ENCODE peak calls at places on chromosome 17, in six cellular contexts. One of them, this sample, is unnamed.
A peak's percentile ranks its signal among the peaks of the same experiment; 100 is the strongest.

GRCh38 chr17:13384626-13385025 is 217.1 kb downstream of the HS3ST3A1 start:
- DNase-seq in heart right ventricle: no peak
- DNase-seq in Peyer's patch: no peak
- DNase-seq in esophagus squamous epithelium: no peak
- DNase-seq in CD8-positive, alpha-beta T cell: no peak
- DNase-seq in thyroid gland: no peak
- DNase-seq in this sample: no peak

GRCh38 chr17:40122466-40122943 is 734 bp downstream of the MSL1 start:
- DNase-seq in Peyer's patch: peak; percentile 57
- DNase-seq in CD8-positive, alpha-beta T cell: no peak
- DNase-seq in esophagus squamous epithelium: no peak
- DNase-seq in heart right ventricle: peak; percentile 52
- DNase-seq in thyroid gland: peak; percentile 57
- DNase-seq in this sample: no peak

GRCh38 chr17:15744091-15744676 is 12.1 kb downstream of the TBC1D26 start:
- DNase-seq in CD8-positive, alpha-beta T cell: no peak
- DNase-seq in heart right ventricle: no peak
- DNase-seq in esophagus squamous epithelium: no peak
- DNase-seq in Peyer's patch: no peak
- DNase-seq in thyroid gland: peak; percentile 27
- DNase-seq in this sample: no peak

GRCh38 chr17:64134216-64134970 is 4.4 kb upstream of the ERN1 start:
- DNase-seq in heart right ventricle: no peak
- DNase-seq in CD8-positive, alpha-beta T cell: no peak
- DNase-seq in Peyer's patch: no peak
- DNase-seq in esophagus squamous epithelium: no peak
- DNase-seq in thyroid gland: no peak
- DNase-seq in this sample: no peak

GRCh38 chr17:7174603-7175362 is 4.4 kb downstream of the ASGR1 start:
- DNase-seq in Peyer's patch: no peak
- DNase-seq in heart right ventricle: no peak
- DNase-seq in CD8-positive, alpha-beta T cell: no peak
- DNase-seq in esophagus squamous epithelium: no peak
- DNase-seq in thyroid gland: no peak
- DNase-seq in this sample: no peak

GRCh38 chr17:33390479-33391027 is 97.5 kb upstream of the ASIC2 start:
- DNase-seq in CD8-positive, alpha-beta T cell: no peak
- DNase-seq in esophagus squamous epithelium: no peak
- DNase-seq in heart right ventricle: no peak
- DNase-seq in Peyer's patch: no peak
- DNase-seq in thyroid gland: no peak
- DNase-seq in this sample: no peak

GRCh38 chr17:67021196-67021595 is 23.2 kb upstream of the CACNG1 start:
- DNase-seq in heart right ventricle: no peak
- DNase-seq in esophagus squamous epithelium: no peak
- DNase-seq in thyroid gland: no peak
- DNase-seq in Peyer's patch: no peak
- DNase-seq in CD8-positive, alpha-beta T cell: no peak
- DNase-seq in this sample: no peak

GRCh38 chr17:60426596-60426995 is 4.3 kb downstream of the CHCT1 start:
- DNase-seq in Peyer's patch: no peak
- DNase-seq in CD8-positive, alpha-beta T cell: no peak
- DNase-seq in thyroid gland: no peak
- DNase-seq in heart right ventricle: no peak
- DNase-seq in esophagus squamous epithelium: no peak
- DNase-seq in this sample: no peak

GRCh38 chr17:6072611-6073010 is 2.4 kb downstream of the WSCD1 start:
- DNase-seq in esophagus squamous epithelium: no peak
- DNase-seq in Peyer's patch: no peak
- DNase-seq in thyroid gland: no peak
- DNase-seq in CD8-positive, alpha-beta T cell: no peak
- DNase-seq in heart right ventricle: no peak
- DNase-seq in this sample: no peak

GRCh38 chr17:42010898-42011516 is 6.2 kb downstream of the DNAJC7 start:
- DNase-seq in heart right ventricle: no peak
- DNase-seq in Peyer's patch: no peak
- DNase-seq in CD8-positive, alpha-beta T cell: no peak
- DNase-seq in esophagus squamous epithelium: no peak
- DNase-seq in thyroid gland: no peak
- DNase-seq in this sample: no peak

GRCh38 chr17:61426482-61427304 is 25.5 kb upstream of the TBX4 start:
- DNase-seq in CD8-positive, alpha-beta T cell: no peak
- DNase-seq in esophagus squamous epithelium: no peak
- DNase-seq in thyroid gland: no peak
- DNase-seq in Peyer's patch: no peak
- DNase-seq in heart right ventricle: no peak
- DNase-seq in this sample: no peak

GRCh38 chr17:31529841-31530251 is 138.4 kb downstream of the RAB11FIP4 start:
- DNase-seq in CD8-positive, alpha-beta T cell: no peak
- DNase-seq in esophagus squamous epithelium: no peak
- DNase-seq in thyroid gland: no peak
- DNase-seq in heart right ventricle: no peak
- DNase-seq in Peyer's patch: no peak
- DNase-seq in this sample: no peak

GRCh38 chr17:78715000-78715771 is 66.9 kb downstream of the CYTH1 start:
- DNase-seq in heart right ventricle: no peak
- DNase-seq in thyroid gland: no peak
- DNase-seq in CD8-positive, alpha-beta T cell: no peak
- DNase-seq in esophagus squamous epithelium: no peak
- DNase-seq in Peyer's patch: no peak
- DNase-seq in this sample: no peak

GRCh38 chr17:13995856-13996635 is 73.3 kb upstream of the COX10 start:
- DNase-seq in Peyer's patch: no peak
- DNase-seq in heart right ventricle: no peak
- DNase-seq in esophagus squamous epithelium: no peak
- DNase-seq in CD8-positive, alpha-beta T cell: no peak
- DNase-seq in thyroid gland: no peak
- DNase-seq in this sample: no peak

GRCh38 chr17:78745407-78746088 is 36.5 kb downstream of the CYTH1 start:
- DNase-seq in thyroid gland: no peak
- DNase-seq in CD8-positive, alpha-beta T cell: peak; percentile 61
- DNase-seq in Peyer's patch: peak; percentile 45
- DNase-seq in heart right ventricle: peak; percentile 54
- DNase-seq in esophagus squamous epithelium: no peak
- DNase-seq in this sample: no peak

GRCh38 chr17:17886747-17887146 is 50.0 kb upstream of the SREBF1 start:
- DNase-seq in Peyer's patch: no peak
- DNase-seq in CD8-positive, alpha-beta T cell: no peak
- DNase-seq in thyroid gland: no peak
- DNase-seq in heart right ventricle: no peak
- DNase-seq in esophagus squamous epithelium: no peak
- DNase-seq in this sample: no peak

GRCh38 chr17:50660042-50660886 is 25.6 kb downstream of the ABCC3 start:
- DNase-seq in heart right ventricle: no peak
- DNase-seq in esophagus squamous epithelium: no peak
- DNase-seq in Peyer's patch: no peak
- DNase-seq in thyroid gland: peak; percentile 74
- DNase-seq in CD8-positive, alpha-beta T cell: no peak
- DNase-seq in this sample: no peak

GRCh38 chr17:30229012-30229411 is 6.5 kb downstream of the SLC6A4 start:
- DNase-seq in esophagus squamous epithelium: no peak
- DNase-seq in heart right ventricle: no peak
- DNase-seq in thyroid gland: no peak
- DNase-seq in Peyer's patch: no peak
- DNase-seq in CD8-positive, alpha-beta T cell: no peak
- DNase-seq in this sample: no peak

GRCh38 chr17:17375826-17376225 is 72.7 kb downstream of the NT5M start:
- DNase-seq in heart right ventricle: no peak
- DNase-seq in Peyer's patch: no peak
- DNase-seq in esophagus squamous epithelium: no peak
- DNase-seq in thyroid gland: no peak
- DNase-seq in CD8-positive, alpha-beta T cell: no peak
- DNase-seq in this sample: no peak

GRCh38 chr17:83080641-83081560 is 1.5 kb downstream of the METRNL start:
- DNase-seq in heart right ventricle: no peak
- DNase-seq in thyroid gland: peak; percentile 79
- DNase-seq in CD8-positive, alpha-beta T cell: peak; percentile 44
- DNase-seq in esophagus squamous epithelium: no peak
- DNase-seq in Peyer's patch: peak; percentile 75
- DNase-seq in this sample: no peak

GRCh38 chr17:73949903-73950302 is 253.6 kb upstream of the RPL38 start:
- DNase-seq in heart right ventricle: no peak
- DNase-seq in esophagus squamous epithelium: no peak
- DNase-seq in Peyer's patch: no peak
- DNase-seq in thyroid gland: no peak
- DNase-seq in CD8-positive, alpha-beta T cell: no peak
- DNase-seq in this sample: no peak

GRCh38 chr17:69733171-69734014 is 318.9 kb downstream of the MAP2K6 start:
- DNase-seq in Peyer's patch: no peak
- DNase-seq in heart right ventricle: peak; percentile 18
- DNase-seq in esophagus squamous epithelium: no peak
- DNase-seq in CD8-positive, alpha-beta T cell: no peak
- DNase-seq in thyroid gland: peak; percentile 17
- DNase-seq in this sample: no peak

GRCh38 chr17:37708008-37708615 is 36.7 kb downstream of the HNF1B start:
- DNase-seq in CD8-positive, alpha-beta T cell: no peak
- DNase-seq in esophagus squamous epithelium: no peak
- DNase-seq in thyroid gland: no peak
- DNase-seq in Peyer's patch: no peak
- DNase-seq in heart right ventricle: no peak
- DNase-seq in this sample: no peak

GRCh38 chr17:39653662-39654331 is 11.4 kb upstream of the TCAP start:
- DNase-seq in heart right ventricle: peak; percentile 57
- DNase-seq in thyroid gland: peak; percentile 54
- DNase-seq in esophagus squamous epithelium: no peak
- DNase-seq in CD8-positive, alpha-beta T cell: peak; percentile 81
- DNase-seq in Peyer's patch: peak; percentile 65
- DNase-seq in this sample: peak; percentile 77

GRCh38 chr17:62109378-62109902 is 44.4 kb upstream of the MED13 start:
- DNase-seq in heart right ventricle: peak; percentile 4
- DNase-seq in thyroid gland: peak; percentile 3
- DNase-seq in esophagus squamous epithelium: no peak
- DNase-seq in Peyer's patch: peak; percentile 45
- DNase-seq in CD8-positive, alpha-beta T cell: peak; percentile 34
- DNase-seq in this sample: peak; percentile 14

GRCh38 chr17:38897176-38897575 is 27.3 kb downstream of the LASP1 start:
- DNase-seq in Peyer's patch: no peak
- DNase-seq in esophagus squamous epithelium: no peak
- DNase-seq in thyroid gland: peak; percentile 29
- DNase-seq in CD8-positive, alpha-beta T cell: no peak
- DNase-seq in heart right ventricle: peak; percentile 89
- DNase-seq in this sample: no peak

GRCh38 chr17:32264140-32264799 is 1.4 kb upstream of the RHBDL3 start:
- DNase-seq in heart right ventricle: no peak
- DNase-seq in CD8-positive, alpha-beta T cell: no peak
- DNase-seq in esophagus squamous epithelium: no peak
- DNase-seq in Peyer's patch: no peak
- DNase-seq in thyroid gland: no peak
- DNase-seq in this sample: no peak

GRCh38 chr17:2292100-2292499 is 11.5 kb downstream of the SMG6 start:
- DNase-seq in heart right ventricle: no peak
- DNase-seq in esophagus squamous epithelium: no peak
- DNase-seq in Peyer's patch: no peak
- DNase-seq in CD8-positive, alpha-beta T cell: no peak
- DNase-seq in thyroid gland: no peak
- DNase-seq in this sample: no peak

GRCh38 chr17:42591411-42591810 is 13.9 kb upstream of the PSMC3IP start:
- DNase-seq in thyroid gland: no peak
- DNase-seq in heart right ventricle: no peak
- DNase-seq in CD8-positive, alpha-beta T cell: no peak
- DNase-seq in Peyer's patch: no peak
- DNase-seq in esophagus squamous epithelium: no peak
- DNase-seq in this sample: no peak

GRCh38 chr17:59093145-59093701 is 13.5 kb downstream of the TRIM37 start:
- DNase-seq in esophagus squamous epithelium: no peak
- DNase-seq in CD8-positive, alpha-beta T cell: no peak
- DNase-seq in Peyer's patch: no peak
- DNase-seq in heart right ventricle: no peak
- DNase-seq in thyroid gland: no peak
- DNase-seq in this sample: no peak
- H3K27ac ChIP-seq in esophagus squamous epithelium: peak overlapping the region; percentile 30
- H3K27ac ChIP-seq in CD8-positive, alpha-beta T cell: no peak overlapping the region
- H3K27ac ChIP-seq in Peyer's patch: peak overlapping the region; percentile 13
- H3K27ac ChIP-seq in heart right ventricle: peak overlapping the region; percentile 25
- H3K27ac ChIP-seq in thyroid gland: no peak overlapping the region
- H3K27ac ChIP-seq in this sample: no peak overlapping the region

DNA sequence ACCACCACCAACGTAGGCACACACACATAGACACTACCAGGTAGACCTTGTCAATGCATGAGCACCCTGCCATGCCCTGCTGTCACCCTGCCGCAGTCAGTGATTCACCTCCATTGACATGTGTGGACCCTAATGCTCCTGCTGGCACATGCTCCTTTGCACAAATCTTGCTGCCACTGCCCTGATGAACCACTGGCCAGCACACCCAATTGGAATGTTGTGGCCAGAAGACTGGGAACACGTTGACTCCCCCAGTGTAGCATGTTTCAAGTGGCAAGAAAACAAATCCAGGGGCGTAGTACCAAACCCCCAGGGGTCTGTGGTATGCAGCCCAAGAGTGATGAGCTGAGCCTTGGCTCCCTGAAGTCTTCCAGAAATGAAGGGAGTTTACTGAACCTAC is 486.4 kb upstream of the KIF2B start:
- DNase-seq in Peyer's patch: no peak
- DNase-seq in CD8-positive, alpha-beta T cell: no peak
- DNase-seq in thyroid gland: no peak
- DNase-seq in heart right ventricle: no peak
- DNase-seq in esophagus squamous epithelium: no peak
- DNase-seq in this sample: no peak
- H3K9me3 ChIP-seq in Peyer's patch: no peaks in the 10 kb centered on the region
- H3K9me3 ChIP-seq in CD8-positive, alpha-beta T cell: no peaks in the 10 kb centered on the region
- H3K9me3 ChIP-seq in thyroid gland: no peaks in the 10 kb centered on the region
- H3K9me3 ChIP-seq in heart right ventricle: peaks cover 26% of the 10 kb centered on the region
- H3K9me3 ChIP-seq in esophagus squamous epithelium: no peaks in the 10 kb centered on the region
- H3K9me3 ChIP-seq in this sample: no peaks in the 10 kb centered on the region

DNA sequence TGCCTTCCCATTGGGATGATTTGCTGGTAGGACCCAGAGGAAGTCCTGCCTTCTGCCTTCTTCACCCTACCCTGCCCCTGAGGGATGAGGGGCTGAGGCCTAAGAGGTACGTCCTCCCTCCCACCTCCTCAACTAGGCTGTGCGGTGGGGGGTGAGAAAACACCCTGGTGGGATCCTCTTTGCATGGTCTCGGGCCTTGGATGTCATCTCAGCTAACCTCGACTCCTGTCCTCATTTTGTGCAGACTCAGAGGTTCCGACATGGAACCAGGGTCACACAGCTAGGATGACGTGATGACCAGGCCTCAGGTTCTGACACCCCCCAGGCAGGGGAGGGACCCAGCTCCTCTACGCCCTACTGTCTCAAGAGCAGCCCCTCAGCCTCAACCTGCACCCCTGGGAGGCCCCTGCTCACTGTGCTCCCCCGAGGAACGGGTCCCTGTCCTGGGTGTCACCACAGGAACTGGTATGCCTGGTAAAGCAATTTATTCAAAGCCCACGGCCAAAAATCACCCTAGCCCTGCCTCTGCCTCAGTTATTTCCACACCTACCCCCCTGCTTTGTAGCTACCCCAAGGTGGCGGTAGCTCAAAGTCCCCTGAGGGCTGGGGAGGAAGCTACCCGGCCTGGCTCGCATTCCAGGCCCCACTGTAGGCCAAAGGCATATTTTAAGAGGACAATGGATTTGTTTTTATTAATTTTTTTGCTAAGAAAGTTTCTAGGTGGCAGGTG is 17.5 kb downstream of the UNC13D start:
- DNase-seq in esophagus squamous epithelium: no peak
- DNase-seq in CD8-positive, alpha-beta T cell: no peak
- DNase-seq in heart right ventricle: no peak
- DNase-seq in thyroid gland: no peak
- DNase-seq in Peyer's patch: no peak
- DNase-seq in this sample: no peak
- H3K27ac ChIP-seq in esophagus squamous epithelium: peak overlapping the region; percentile 86
- H3K27ac ChIP-seq in CD8-positive, alpha-beta T cell: peak overlapping the region; percentile 50
- H3K27ac ChIP-seq in heart right ventricle: peak overlapping the region; percentile 73
- H3K27ac ChIP-seq in thyroid gland: peak overlapping the region; percentile 74
- H3K27ac ChIP-seq in Peyer's patch: peak overlapping the region; percentile 32
- H3K27ac ChIP-seq in this sample: peak overlapping the region; percentile 39

GRCh38 chr17:8918811-8919210 is 46.7 kb downstream of the PIK3R5 start:
- DNase-seq in Peyer's patch: no peak
- DNase-seq in heart right ventricle: no peak
- DNase-seq in thyroid gland: no peak
- DNase-seq in CD8-positive, alpha-beta T cell: no peak
- DNase-seq in esophagus squamous epithelium: no peak
- DNase-seq in this sample: no peak
- H3K9me3 ChIP-seq in Peyer's patch: no peaks in the 10 kb centered on the region
- H3K9me3 ChIP-seq in heart right ventricle: peaks cover 22% of the 10 kb centered on the region
- H3K9me3 ChIP-seq in thyroid gland: no peaks in the 10 kb centered on the region
- H3K9me3 ChIP-seq in CD8-positive, alpha-beta T cell: no peaks in the 10 kb centered on the region
- H3K9me3 ChIP-seq in esophagus squamous epithelium: no peaks in the 10 kb centered on the region
- H3K9me3 ChIP-seq in this sample: no peaks in the 10 kb centered on the region